ENCODE peak calls at places on chromosome 16, in four cellular contexts. C is thoracic aorta, Y is breast epithelium, Q is heart left ventricle. D is an unnamed sample. For H3K9me3, the result is how much of the 10 kb centered on the place peaks cover.

GRCh38 chr16:22635345-22635744 is 124.7 kb downstream of the NPIPB5 start:
- DNase-seq in C (no peak), Y (no peak), Q (no peak), D (no peak)

GRCh38 chr16:84404936-84405640 is 36.8 kb downstream of the ATP2C2 start:
- DNase-seq in C (no peak), Y (no peak), Q (no peak), D (no peak)

GRCh38 chr16:8850279-8850885 is 18.4 kb downstream of the CARHSP1 start:
- DNase-seq in C (no peak), Y (no peak), Q (no peak), D (no peak)

GRCh38 chr16:14011846-14012245 is 59.3 kb upstream of the MRTFB start:
- DNase-seq in C (no peak), Y (no peak), Q (no peak), D (no peak)

GRCh38 chr16:85114909-85115567 is 2.8 kb upstream of the CIBAR2 start:
- DNase-seq in C (peak), Y (peak), Q (peak), D (peak)

GRCh38 chr16:12170103-12171025 is 193.8 kb downstream of the SNX29 start:
- DNase-seq in C (no peak), Y (no peak), Q (no peak), D (no peak)

GRCh38 chr16:66830422-66831404 is at the start of gene NAE1:
- DNase-seq in C (no peak), Y (peak), Q (peak), D (peak)

GRCh38 chr16:66269631-66270332 is 96.7 kb upstream of the CDH5 start:
- DNase-seq in C (no peak), Y (peak), Q (no peak), D (no peak)

GRCh38 chr16:2033057-2033911 is 6.6 kb downstream of the NHERF2 start:
- DNase-seq in C (peak), Y (peak), Q (peak), D (peak)
- H3K4me3 ChIP-seq in C (peak), Y (peak), Q (peak), D (peak)

GRCh38 chr16:5790512-5790911 is 692.9 kb upstream of the EEF2KMT start:
- DNase-seq in C (no peak), Y (no peak), Q (no peak), D (no peak)
- H3K9me3 ChIP-seq in C (under half), Y (under half), Q (under half), D (under half)

DNA sequence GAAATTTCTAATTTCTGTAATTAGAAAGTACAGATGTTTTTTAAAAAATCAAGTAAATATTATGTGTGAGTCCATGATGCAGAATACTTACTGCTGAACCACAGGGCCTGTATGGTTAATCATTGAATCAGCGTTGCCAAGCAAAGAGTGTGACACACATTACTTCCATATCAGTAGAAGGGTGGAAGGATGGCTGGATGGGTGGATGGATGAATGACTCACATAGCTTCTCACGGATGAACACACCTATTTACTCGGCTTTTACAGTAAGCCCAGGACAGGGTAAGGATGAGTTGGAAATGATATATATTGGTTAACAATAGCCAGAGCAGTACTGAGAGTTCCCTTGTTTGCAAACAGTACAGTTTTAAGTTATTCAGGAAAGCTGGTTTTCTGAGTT is 495.9 kb upstream of the RBFOX1 start:
- DNase-seq in C (no peak), Y (no peak), Q (no peak), D (no peak)
- H3K4me3 ChIP-seq in C (no peak), Y (no peak), Q (no peak), D (no peak)

DNA sequence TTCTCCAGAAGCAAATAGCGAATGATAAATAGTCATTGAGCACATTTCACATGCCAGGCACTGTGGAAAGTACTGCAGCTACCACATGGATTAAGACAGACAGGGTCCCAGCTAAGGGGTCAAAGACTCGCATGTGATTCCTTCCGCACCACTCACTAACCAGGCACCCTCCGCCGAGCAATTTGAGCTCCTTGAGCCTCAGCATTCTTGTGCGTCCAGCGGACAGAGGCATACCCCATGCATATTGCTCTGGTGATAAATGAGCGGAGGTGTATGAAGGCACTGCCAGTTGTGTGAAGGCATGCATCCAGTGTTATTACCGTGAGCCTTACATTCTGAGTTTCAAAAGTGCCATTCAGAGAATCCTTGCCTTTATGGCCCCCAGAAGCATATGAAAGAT is 358.7 kb downstream of the HS3ST4 start:
- DNase-seq in C (no peak), Y (no peak), Q (no peak), D (no peak)
- H3K9me3 ChIP-seq in C (under half), Y (under half), Q (under half), D (under half)

GRCh38 chr16:10752843-10753523 is 9.3 kb downstream of the NUBP1 start:
- DNase-seq in C (no peak), Y (no peak), Q (peak), D (peak)

GRCh38 chr16:10750793-10751192 is 7.2 kb downstream of the NUBP1 start:
- DNase-seq in C (no peak), Y (no peak), Q (no peak), D (no peak)

GRCh38 chr16:10754941-10755340 is 11.3 kb downstream of the NUBP1 start:
- DNase-seq in C (no peak), Y (no peak), Q (no peak), D (no peak)

GRCh38 chr16:10751291-10751697 is 7.7 kb downstream of the NUBP1 start:
- DNase-seq in C (no peak), Y (no peak), Q (no peak), D (no peak)

GRCh38 chr16:10753670-10754069 is 10.0 kb downstream of the NUBP1 start:
- DNase-seq in C (no peak), Y (no peak), Q (no peak), D (no peak)
- H3K4me3 ChIP-seq in C (no peak), Y (no peak), Q (no peak), D (no peak)

GRCh38 chr16:35685085-35685484 is 2225.7 kb downstream of the TP53TG3F start:
- DNase-seq in C (no peak), Y (no peak), Q (no peak), D (peak)

GRCh38 chr16:35687071-35687470 is 2227.7 kb downstream of the TP53TG3F start:
- DNase-seq in C (no peak), Y (no peak), Q (no peak), D (peak)

GRCh38 chr16:35689764-35690163 is 2230.4 kb downstream of the TP53TG3F start:
- DNase-seq in C (no peak), Y (no peak), Q (no peak), D (peak)

GRCh38 chr16:35687781-35688180 is 2228.4 kb downstream of the TP53TG3F start:
- DNase-seq in C (no peak), Y (no peak), Q (no peak), D (no peak)

GRCh38 chr16:35686595-35686994 is 2227.2 kb downstream of the TP53TG3F start:
- DNase-seq in C (no peak), Y (no peak), Q (no peak), D (no peak)
- H3K9me3 ChIP-seq in C (under half), Y (under half), Q (under half), D (under half)

GRCh38 chr16:1290032-1290431 is 19.4 kb upstream of the UBE2I start:
- DNase-seq in C (no peak), Y (no peak), Q (no peak), D (no peak)
- H3K4me3 ChIP-seq in C (no peak), Y (no peak), Q (no peak), D (no peak)

DNA sequence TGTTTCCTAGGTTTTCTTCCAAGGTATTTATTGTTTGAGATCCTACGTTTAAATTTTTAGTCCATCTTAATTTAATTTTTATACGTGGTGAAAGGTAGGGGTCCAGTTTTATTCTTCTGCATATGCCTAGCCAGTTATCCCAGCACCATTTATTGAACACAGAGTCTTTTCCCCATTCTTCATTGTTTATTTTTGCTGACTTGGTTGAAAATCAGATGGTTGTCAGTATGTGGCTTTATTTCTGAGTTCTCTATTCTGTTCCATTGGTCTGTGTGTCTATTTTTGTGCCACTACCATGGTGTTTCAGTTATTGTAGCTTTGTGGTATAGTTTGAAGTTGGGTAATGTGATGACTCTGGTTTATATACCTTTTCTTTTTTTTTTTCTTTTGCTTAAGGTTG is 753.0 kb upstream of the GOT2 start:
- DNase-seq in C (no peak), Y (no peak), Q (no peak), D (no peak)
- H3K9me3 ChIP-seq in C (under half), Y (under half), Q (under half), D (under half)